ENCODE peak calls at places on chromosomes 4 and X, in four cellular contexts. R is CD4-positive, alpha-beta T cell; H is Kasumi-1; X is cardiac muscle cell. J is an unnamed sample.

GRCh38 chr4:37524267-37524666 is 161.9 kb downstream of the RELL1 start:
- DNase-seq in H (no peak), R (no peak), X (no peak), J (no peak)

GRCh38 chrX:41384041-41384705 is 50.2 kb downstream of the DDX3X start:
- DNase-seq in R (peak; percentile 33), X (peak; percentile 90), H (peak; percentile 44), J (peak; percentile 14)

GRCh38 chrX:38987135-38987780 is 186.0 kb downstream of the MID1IP1 start:
- DNase-seq in H (peak; percentile 0), R (no peak), X (no peak), J (no peak)

GRCh38 chr4:67288964-67289363 is 256.3 kb downstream of the CENPC start:
- DNase-seq in H (peak; percentile 45), R (no peak), X (peak; percentile 15), J (no peak)

GRCh38 chr4:36921474-36922220 is 322.9 kb upstream of the NWD2 start:
- DNase-seq in X (no peak), H (no peak), R (no peak), J (no peak)

GRCh38 chr4:40699648-40700047 is 50.1 kb upstream of the NSUN7 start:
- DNase-seq in H (no peak), X (peak; percentile 63), R (no peak), J (no peak)

GRCh38 chr4:16794816-16795445 is 103.5 kb downstream of the LDB2 start:
- DNase-seq in X (peak; percentile 72), H (peak; percentile 44), R (no peak), J (peak; percentile 11)

GRCh38 chr4:169351860-169352259 is 81.1 kb upstream of the SH3RF1 start:
- DNase-seq in X (peak; percentile 78), R (no peak), H (no peak), J (no peak)

GRCh38 chrX:33183366-33183765 is 28.0 kb downstream of the DMD start:
- DNase-seq in R (no peak), H (peak; percentile 6), X (peak; percentile 50), J (no peak)